ENCODE peak calls at places on chromosomes 7 and 10, in five cellular contexts. J is hepatocyte, D is MM.1S, U is GM23248, X is HCT116. G is an unnamed sample.

GRCh38 chr10:124185074-124185473 is 91.7 kb upstream of the CHST15 start:
- DNase-seq in X (no peak), J (no peak), U (no peak), D (no peak), G (no peak)

GRCh38 chr7:87580636-87581035 is 20.0 kb downstream of the ABCB1 start:
- DNase-seq in U (no peak), D (no peak), X (no peak), J (no peak), G (no peak)

GRCh38 chr7:122727354-122727753 is 24.6 kb upstream of the RNF148 start:
- DNase-seq in U (no peak), X (no peak), J (no peak), D (peak), G (no peak)

GRCh38 chr7:109343662-109344061 is 774.0 kb downstream of the DNAJB9 start:
- DNase-seq in X (no peak), U (peak), D (no peak), J (no peak), G (no peak)

GRCh38 chr7:35716038-35716803 is 21.3 kb upstream of the HERPUD2 start:
- DNase-seq in J (no peak), U (peak), D (no peak), X (no peak), G (no peak)

GRCh38 chr7:158541330-158542010 is 46.2 kb downstream of the PTPRN2 start:
- DNase-seq in J (no peak), X (no peak), U (no peak), D (peak), G (no peak)

GRCh38 chr10:1462994-1463633 is 274.2 kb downstream of the ADARB2 start:
- DNase-seq in U (no peak), X (no peak), J (no peak), D (no peak), G (no peak)

GRCh38 chr10:680146-680545 is 9.3 kb downstream of the DIP2C start:
- DNase-seq in U (no peak), D (peak), J (no peak), X (no peak), G (no peak)

GRCh38 chr7:135923700-135924261 is 53.4 kb downstream of the MTPN start:
- DNase-seq in X (peak), D (no peak), J (no peak), U (peak), G (no peak)

GRCh38 chr7:7212612-7213011 is 30.3 kb downstream of the C1GALT1 start:
- DNase-seq in X (no peak), J (peak), D (no peak), U (peak), G (peak)

GRCh38 chr10:32070645-32071044 is 14.4 kb upstream of the KIF5B start:
- DNase-seq in U (no peak), D (no peak), X (no peak), J (no peak), G (no peak)

GRCh38 chr7:116249969-116250553 is 39.7 kb downstream of the TES start:
- DNase-seq in D (peak), J (peak), X (peak), U (peak), G (peak)

GRCh38 chr10:132351611-132352010 is 19.6 kb downstream of the LRRC27 start:
- DNase-seq in D (no peak), J (no peak), U (no peak), X (no peak), G (no peak)

GRCh38 chr7:125683156-125683555 is 753.5 kb upstream of the POT1 start:
- DNase-seq in X (no peak), J (no peak), D (no peak), U (no peak), G (no peak)

GRCh38 chr7:364536-364935 is 74.6 kb downstream of the FOXL3 start:
- DNase-seq in D (no peak), J (no peak), U (no peak), X (no peak), G (no peak)

GRCh38 chr7:90952649-90952991 is 311.6 kb upstream of the FZD1 start:
- DNase-seq in D (no peak), X (no peak), U (no peak), J (no peak), G (peak)

GRCh38 chr10:70476249-70477035 is 2.1 kb upstream of the PALD1 start:
- DNase-seq in X (no peak), D (no peak), U (no peak), J (no peak), G (no peak)

GRCh38 chr10:89393898-89394297 is 1.5 kb downstream of the IFIT1 start:
- DNase-seq in X (no peak), U (no peak), D (no peak), J (no peak), G (no peak)

GRCh38 chr7:71511361-71511807 is 379.4 kb downstream of the GALNT17 start:
- DNase-seq in J (no peak), X (no peak), U (no peak), D (no peak), G (peak)

GRCh38 chr7:35727571-35727970 is 32.6 kb upstream of the HERPUD2 start:
- DNase-seq in J (no peak), D (no peak), X (no peak), U (peak), G (no peak)

GRCh38 chr7:88259656-88260380 is 40.0 kb upstream of the SRI start:
- DNase-seq in U (peak), J (no peak), D (no peak), X (no peak), G (no peak)

DNA sequence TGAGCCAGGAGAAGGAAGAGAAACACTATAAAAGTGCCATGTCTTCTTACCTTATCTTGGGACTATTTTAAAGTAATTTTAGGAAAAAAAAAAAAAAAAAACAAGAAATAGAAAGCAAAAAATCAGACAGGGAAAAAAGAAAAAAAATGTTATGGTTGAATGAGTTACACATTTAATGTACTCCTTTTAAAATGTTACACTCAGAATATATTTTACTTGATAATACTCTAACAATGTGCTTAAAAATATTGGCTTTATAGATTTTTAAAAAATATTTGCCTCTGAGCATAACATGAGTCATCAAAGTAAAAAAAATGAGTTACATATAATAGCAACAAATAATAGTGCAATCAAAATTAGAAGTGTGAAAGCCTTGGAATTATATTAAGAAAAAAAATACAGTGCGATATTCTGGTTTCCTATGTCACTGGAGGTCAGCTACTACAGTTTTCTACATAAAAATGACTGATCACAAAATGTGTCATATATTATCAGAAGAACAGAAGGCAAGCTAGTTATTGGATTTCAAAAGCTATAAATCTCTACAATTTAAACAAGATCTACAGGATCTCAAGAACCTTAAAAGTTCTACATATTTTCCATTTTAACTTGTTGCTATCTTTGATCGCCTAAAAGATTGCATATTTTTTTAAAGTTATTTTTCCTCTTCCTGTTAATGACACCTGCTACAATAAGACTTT is 231.1 kb upstream of the CCDC6 start:
- DNase-seq in X (no peak), J (no peak), U (no peak), D (no peak), G (no peak)
- H3K4me3 ChIP-seq in X (no peak), J (no peak), U (no peak), D (no peak), G (no peak)

DNA sequence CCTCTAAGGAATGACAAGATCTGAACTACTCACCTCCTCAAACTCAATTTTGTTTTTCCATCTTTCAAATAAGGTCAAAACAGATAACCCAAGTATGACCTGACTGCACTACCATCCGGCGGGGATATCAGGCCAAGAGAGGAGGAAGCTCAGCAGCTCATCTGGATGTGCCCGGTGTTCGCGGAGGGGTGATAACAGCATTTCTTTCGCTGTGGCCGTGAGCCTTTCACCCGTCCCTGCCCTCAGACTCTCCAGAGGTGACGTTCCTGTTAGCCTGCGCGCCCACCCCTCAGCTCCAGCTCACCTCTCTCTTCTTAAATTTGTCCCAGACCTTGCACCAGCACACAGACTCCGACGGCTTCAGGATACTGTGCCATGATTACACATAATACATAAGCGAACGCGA is 526 bp downstream of the ZNF248 start:
- DNase-seq in D (peak), J (no peak), U (no peak), X (no peak), G (peak)
- TF ChIP-seq EZH2phosphoT487 in D (no peak), J (no peak), U (no peak), X (no peak), G (no peak)

GRCh38 chr10:63366933-63367332 is 98.8 kb downstream of the JMJD1C start:
- DNase-seq in D (no peak), X (no peak), J (no peak), U (no peak), G (no peak)

GRCh38 chr10:63373176-63373575 is 92.6 kb downstream of the JMJD1C start:
- DNase-seq in D (no peak), X (no peak), J (no peak), U (no peak), G (no peak)

GRCh38 chr10:63368365-63368764 is 97.4 kb downstream of the JMJD1C start:
- DNase-seq in D (no peak), X (no peak), J (no peak), U (no peak), G (no peak)

GRCh38 chr10:63365976-63366765 is 99.6 kb downstream of the JMJD1C start:
- DNase-seq in U (peak), D (no peak), J (no peak), X (no peak), G (peak)

GRCh38 chr10:63369711-63370110 is 96.1 kb downstream of the JMJD1C start:
- DNase-seq in U (no peak), D (no peak), X (no peak), J (no peak), G (no peak)
- TF ChIP-seq EZH2 in U (no peak), D (no peak), X (no peak), J (no peak), G (no peak)

GRCh38 chr10:99926925-99927718 is 82.6 kb downstream of the DNMBP start:
- DNase-seq in U (peak), D (no peak), J (peak), X (no peak), G (no peak)
- H3K4me3 ChIP-seq in U (no peak), D (no peak), J (peak), X (no peak), G (no peak)

GRCh38 chr10:103833731-103834365 is 21.5 kb downstream of the SH3PXD2A start:
- DNase-seq in U (peak), D (no peak), X (no peak), J (peak), G (peak)
- TF ChIP-seq EZH2phosphoT487 in U (no peak), D (no peak), X (no peak), J (no peak), G (no peak)

DNA sequence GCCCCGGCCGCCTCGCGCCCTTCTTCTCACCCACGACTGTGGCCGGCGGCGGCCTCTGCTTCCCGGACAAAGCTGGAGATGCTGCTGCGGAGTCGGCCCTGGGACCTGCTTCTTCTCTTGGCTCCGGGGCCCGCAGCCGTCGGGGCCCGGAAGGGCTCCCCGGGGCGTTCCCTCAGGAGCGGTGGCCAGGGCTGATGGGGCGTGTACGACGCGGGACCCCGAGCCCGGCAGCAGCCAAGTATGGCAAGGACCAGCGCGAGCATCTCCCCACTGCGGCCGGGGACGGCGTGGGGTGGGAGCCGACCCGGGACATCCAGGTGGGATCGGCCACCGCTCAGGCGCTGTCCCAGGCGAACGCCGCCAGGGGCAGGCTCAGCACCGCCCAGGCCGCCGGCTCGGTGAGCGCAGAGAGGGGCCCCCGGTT is 27.6 kb upstream of the BMS1 start:
- DNase-seq in J (peak), X (no peak), D (no peak), U (no peak), G (peak)
- TF ChIP-seq EZH2 in J (no peak), X (no peak), D (no peak), U (peak), G (peak)

DNA sequence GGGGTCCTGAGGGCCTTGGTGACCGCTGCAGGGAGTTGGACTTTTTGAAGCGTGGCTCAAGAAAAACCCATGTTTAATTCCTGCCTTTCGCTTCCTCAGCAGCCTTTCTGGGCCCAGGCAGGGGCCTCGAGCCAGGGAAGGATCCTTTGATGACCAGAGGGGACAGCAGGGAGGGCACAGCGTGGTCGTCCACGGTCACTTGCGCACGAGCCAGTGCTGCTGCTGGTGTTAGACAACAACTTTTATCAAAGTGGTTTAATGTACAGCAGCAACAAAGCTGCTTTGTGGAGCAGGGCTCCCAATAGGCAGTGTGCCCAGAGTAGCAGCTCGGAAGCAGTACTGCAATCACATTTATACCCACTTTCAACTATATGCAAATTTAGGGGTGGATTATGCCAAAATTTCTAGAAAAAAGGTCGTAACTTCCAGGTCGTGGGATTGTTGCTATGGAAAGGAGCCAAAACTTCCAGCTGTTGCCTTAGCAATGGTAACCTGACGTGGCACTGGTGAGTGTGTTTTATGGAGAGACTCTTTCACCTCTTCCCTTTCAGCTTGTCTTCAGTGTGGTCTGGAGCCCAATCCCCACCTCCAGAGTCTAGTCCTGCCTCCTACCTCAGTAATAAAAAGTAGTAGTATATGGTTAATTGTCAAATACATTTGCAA is 6.1 kb downstream of the GIMAP1 start:
- DNase-seq in J (no peak), X (no peak), U (no peak), D (no peak), G (no peak)
- H3K4me3 ChIP-seq in J (no peak), X (no peak), U (no peak), D (no peak), G (no peak)

G was measured in GM23338.